ENCODE peak calls at places on chromosome 4, in four cellular contexts. E is BE2C, G is body of pancreas, T is neuronal stem cell. P is an unnamed sample. For H3K4me1 and H3K27me3, the result is how much of the 10 kb centered on the place peaks cover.

GRCh38 chr4:121096629-121097028 is 24.3 kb upstream of the NDNF start:
- DNase-seq in E (no peak), G (no peak), T (peak), P (no peak)

GRCh38 chr4:119152741-119153140 is 17.1 kb downstream of the MYOZ2 start:
- DNase-seq in E (no peak), G (no peak), T (no peak), P (no peak)

GRCh38 chr4:186684220-186684619 is 39.4 kb downstream of the FAT1 start:
- DNase-seq in E (no peak), G (no peak), T (no peak), P (no peak)

GRCh38 chr4:173360587-173361221 is 10.1 kb upstream of the SAP30 start:
- DNase-seq in E (no peak), G (no peak), T (no peak), P (no peak)

GRCh38 chr4:12692815-12693214 is 791.3 kb downstream of the RAB28 start:
- DNase-seq in E (no peak), G (no peak), T (no peak), P (no peak)

GRCh38 chr4:125928652-125929051 is 613.9 kb downstream of the FAT4 start:
- DNase-seq in E (no peak), G (no peak), T (no peak), P (no peak)

GRCh38 chr4:107518076-107518475 is 202.0 kb downstream of the PAPSS1 start:
- DNase-seq in E (no peak), G (no peak), T (no peak), P (no peak)

GRCh38 chr4:118968006-118968405 is 79.4 kb downstream of the SYNPO2 start:
- DNase-seq in E (peak), G (peak), T (no peak), P (peak)

GRCh38 chr4:11427201-11427996 is 1.3 kb downstream of the HS3ST1 start:
- DNase-seq in E (no peak), G (no peak), T (peak), P (no peak)

GRCh38 chr4:81607947-81608346 is 136.2 kb upstream of the RASGEF1B start:
- DNase-seq in E (no peak), G (peak), T (no peak), P (no peak)

GRCh38 chr4:113846433-113846832 is 84.9 kb upstream of the CAMK2D start:
- DNase-seq in E (no peak), G (no peak), T (no peak), P (no peak)

GRCh38 chr4:5805270-5805669 is 87.6 kb downstream of the CRMP1 start:
- DNase-seq in E (no peak), G (no peak), T (no peak), P (no peak)

GRCh38 chr4:78119698-78120097 is 62.6 kb downstream of the FRAS1 start:
- DNase-seq in E (no peak), G (no peak), T (no peak), P (no peak)

GRCh38 chr4:119124314-119124713 is 11.3 kb upstream of the MYOZ2 start:
- DNase-seq in E (no peak), G (no peak), T (no peak), P (peak)

GRCh38 chr4:141885112-141885511 is 248.7 kb downstream of the IL15 start:
- DNase-seq in E (no peak), G (no peak), T (no peak), P (no peak)

GRCh38 chr4:157220026-157220881 is at the start of gene GRIA2:
- DNase-seq in E (peak), G (peak), T (peak), P (peak)

GRCh38 chr4:3192188-3192587 is 56.8 kb upstream of the MSANTD1 start:
- DNase-seq in E (no peak), G (no peak), T (no peak), P (no peak)

GRCh38 chr4:6944311-6945051 is 34.9 kb downstream of the TBC1D14 start:
- DNase-seq in E (no peak), G (no peak), T (no peak), P (no peak)

GRCh38 chr4:98614655-98615054 is 43.8 kb downstream of the TSPAN5 start:
- DNase-seq in E (no peak), G (no peak), T (no peak), P (no peak)

GRCh38 chr4:36024901-36025610 is 219.3 kb downstream of the ARAP2 start:
- DNase-seq in E (no peak), G (no peak), T (no peak), P (no peak)

GRCh38 chr4:183659919-183660318 is 826 bp downstream of the TRAPPC11 start:
- DNase-seq in E (no peak), G (no peak), T (no peak), P (peak)

GRCh38 chr4:1244081-1244977 is 4.6 kb downstream of the CTBP1 start:
- DNase-seq in E (peak), G (no peak), T (no peak), P (no peak)

GRCh38 chr4:53963336-53963735 is 101.1 kb downstream of the CHIC2 start:
- DNase-seq in E (no peak), G (no peak), T (no peak), P (no peak)

GRCh38 chr4:53380221-53380620 is 2.8 kb downstream of the FIP1L1 start:
- DNase-seq in E (no peak), G (no peak), T (no peak), P (no peak)

GRCh38 chr4:165944900-165945299 is 71.9 kb downstream of the TLL1 start:
- DNase-seq in E (no peak), G (no peak), T (no peak), P (no peak)

GRCh38 chr4:3013839-3014350 is 50.5 kb downstream of the GRK4 start:
- DNase-seq in E (peak), G (peak), T (no peak), P (no peak)

GRCh38 chr4:145283909-145284308 is 103.5 kb upstream of the OTUD4 start:
- DNase-seq in E (no peak), G (no peak), T (no peak), P (no peak)

GRCh38 chr4:101282076-101282844 is 65.1 kb downstream of the PPP3CA start:
- DNase-seq in E (no peak), G (no peak), T (no peak), P (no peak)

GRCh38 chr4:33998204-33998603 is 2246.1 kb downstream of the ARAP2 start:
- DNase-seq in E (no peak), G (no peak), T (peak), P (no peak)

GRCh38 chr4:87188063-87188462 is 32.4 kb downstream of the KLHL8 start:
- DNase-seq in E (no peak), G (no peak), T (no peak), P (no peak)

GRCh38 chr4:1754336-1754735 is 33.0 kb downstream of the TACC3 start:
- DNase-seq in E (no peak), G (no peak), T (no peak), P (no peak)

GRCh38 chr4:119266153-119266552 is 53.6 kb downstream of the USP53 start:
- DNase-seq in E (no peak), G (no peak), T (no peak), P (no peak)

GRCh38 chr4:181957088-181957487 is 286.1 kb upstream of the TENM3 start:
- DNase-seq in E (no peak), G (peak), T (no peak), P (peak)

GRCh38 chr4:145511913-145512522 is 30.4 kb downstream of the SMAD1 start:
- DNase-seq in E (no peak), G (no peak), T (no peak), P (no peak)

GRCh38 chr4:41143721-41144379 is 70.5 kb downstream of the APBB2 start:
- DNase-seq in E (no peak), G (no peak), T (no peak), P (no peak)
- H3K4me1 ChIP-seq in E (under half), G (under half), T (under half), P (under half)

GRCh38 chr4:83646538-83646937 is 110.6 kb downstream of the GPAT3 start:
- DNase-seq in E (no peak), G (no peak), T (no peak), P (no peak)
- H3K4me3 ChIP-seq in E (no peak), G (no peak), T (no peak), P (no peak)

DNA sequence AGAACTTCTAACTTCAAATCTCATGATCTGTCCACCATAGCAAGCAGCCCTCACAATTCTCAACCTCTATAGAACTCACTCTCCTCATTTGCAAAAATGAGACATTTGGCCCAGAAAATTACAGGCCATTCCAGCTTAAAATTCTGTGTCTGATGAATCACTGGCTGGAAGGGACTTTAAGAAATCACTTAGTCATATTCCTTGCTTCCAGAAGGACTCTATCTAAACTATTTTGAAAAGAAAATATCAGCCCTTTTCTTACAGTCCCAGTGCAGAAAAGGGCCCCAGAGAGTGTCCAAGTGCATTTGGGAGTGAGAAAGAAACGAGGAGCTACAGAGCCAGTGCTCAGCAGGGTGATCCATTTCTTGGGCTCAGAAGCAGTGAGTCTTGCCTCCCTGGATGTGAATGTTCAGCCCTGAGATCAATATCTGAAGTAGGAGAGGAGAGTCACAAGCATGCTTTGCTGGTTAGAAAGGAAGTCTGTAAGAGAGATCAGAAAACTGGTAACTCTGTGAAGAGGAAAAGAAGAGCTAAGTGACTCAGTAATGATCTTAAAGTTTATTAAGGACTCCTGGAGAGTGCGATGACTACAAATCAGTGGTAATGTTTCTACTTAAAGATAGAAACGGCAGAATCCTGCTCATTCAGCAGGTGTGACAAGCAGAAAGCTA is 139.8 kb downstream of the PALLD start:
- DNase-seq in E (no peak), G (no peak), T (no peak), P (no peak)
- H3K27me3 ChIP-seq in E (under half), G (under half), T (under half), P (under half)

GRCh38 chr4:112504807-112505206 is 11.2 kb downstream of the NEUROG2 start:
- DNase-seq in E (no peak), G (no peak), T (no peak), P (no peak)
- H3K4me1 ChIP-seq in E (under half), G (under half), T (under half), P (under half)

GRCh38 chr4:95051689-95052026 is 293.9 kb downstream of the BMPR1B start:
- DNase-seq in E (no peak), G (no peak), T (no peak), P (no peak)

GRCh38 chr4:95049838-95050237 is 292.1 kb downstream of the BMPR1B start:
- DNase-seq in E (no peak), G (no peak), T (no peak), P (no peak)

GRCh38 chr4:95048296-95048695 is 290.5 kb downstream of the BMPR1B start:
- DNase-seq in E (no peak), G (no peak), T (no peak), P (no peak)

GRCh38 chr4:95045429-95045828 is 287.7 kb downstream of the BMPR1B start:
- DNase-seq in E (no peak), G (no peak), T (no peak), P (peak)

GRCh38 chr4:95050980-95051688 is 293.4 kb downstream of the BMPR1B start:
- DNase-seq in E (peak), G (no peak), T (peak), P (no peak)
- H3K4me3 ChIP-seq in E (peak), G (no peak), T (no peak), P (no peak)

P was measured in HAP-1.